ENCODE peak calls at places on chromosomes 3 and 15, in four cellular contexts. One of them, this sample, is unnamed. For H3K36me3, the result is how much of the 10 kb centered on the place peaks cover.

GRCh38 chr3:73600293-73600938 is 24.3 kb downstream of the PDZRN3 start:
- DNase-seq in fibroblast of lung: peak
- DNase-seq in osteoblast: no peak
- DNase-seq in PC-3: no peak
- DNase-seq in this sample: no peak

GRCh38 chr3:9165441-9165840 is 84.0 kb downstream of the SRGAP3 start:
- DNase-seq in fibroblast of lung: no peak
- DNase-seq in osteoblast: no peak
- DNase-seq in PC-3: no peak
- DNase-seq in this sample: no peak

GRCh38 chr3:126284258-126284904 is 72.8 kb downstream of the KLF15 start:
- DNase-seq in fibroblast of lung: peak
- DNase-seq in osteoblast: no peak
- DNase-seq in PC-3: peak
- DNase-seq in this sample: no peak

GRCh38 chr3:127784283-127784682 is 38.0 kb downstream of the MGLL start:
- DNase-seq in fibroblast of lung: no peak
- DNase-seq in osteoblast: no peak
- DNase-seq in PC-3: no peak
- DNase-seq in this sample: no peak

GRCh38 chr3:97958396-97958795 is 13.8 kb downstream of the RIOX2 start:
- DNase-seq in fibroblast of lung: peak
- DNase-seq in osteoblast: peak
- DNase-seq in PC-3: no peak
- DNase-seq in this sample: no peak

GRCh38 chr3:111910806-111911205 is 51.7 kb downstream of the PHLDB2 start:
- DNase-seq in fibroblast of lung: peak
- DNase-seq in osteoblast: peak
- DNase-seq in PC-3: no peak
- DNase-seq in this sample: peak

GRCh38 chr3:64351713-64352595 is 126.7 kb upstream of the PRICKLE2 start:
- DNase-seq in fibroblast of lung: peak
- DNase-seq in osteoblast: peak
- DNase-seq in PC-3: no peak
- DNase-seq in this sample: no peak

GRCh38 chr3:18740631-18741583 is 315.8 kb upstream of the SATB1 start:
- DNase-seq in fibroblast of lung: no peak
- DNase-seq in osteoblast: no peak
- DNase-seq in PC-3: no peak
- DNase-seq in this sample: no peak

GRCh38 chr15:62545392-62546227 is 380.5 kb upstream of the C2CD4B start:
- DNase-seq in fibroblast of lung: peak
- DNase-seq in osteoblast: no peak
- DNase-seq in PC-3: peak
- DNase-seq in this sample: peak

GRCh38 chr3:142459929-142460328 is 12.1 kb upstream of the XRN1 start:
- DNase-seq in fibroblast of lung: no peak
- DNase-seq in osteoblast: no peak
- DNase-seq in PC-3: no peak
- DNase-seq in this sample: no peak

GRCh38 chr3:170776887-170777551 is 93.0 kb downstream of the RPL22L1 start:
- DNase-seq in fibroblast of lung: no peak
- DNase-seq in osteoblast: no peak
- DNase-seq in PC-3: no peak
- DNase-seq in this sample: no peak

GRCh38 chr3:194367992-194368841 is 1.3 kb downstream of the LRRC15 start:
- DNase-seq in fibroblast of lung: peak
- DNase-seq in osteoblast: peak
- DNase-seq in PC-3: no peak
- DNase-seq in this sample: peak

GRCh38 chr15:100330221-100330620 is 11.6 kb downstream of the ADAMTS17 start:
- DNase-seq in fibroblast of lung: no peak
- DNase-seq in osteoblast: no peak
- DNase-seq in PC-3: no peak
- DNase-seq in this sample: no peak

GRCh38 chr3:121736112-121736511 is 13.4 kb downstream of the GOLGB1 start:
- DNase-seq in fibroblast of lung: peak
- DNase-seq in osteoblast: no peak
- DNase-seq in PC-3: no peak
- DNase-seq in this sample: no peak

GRCh38 chr3:88307666-88308065 is 157.9 kb downstream of the C3orf38 start:
- DNase-seq in fibroblast of lung: no peak
- DNase-seq in osteoblast: no peak
- DNase-seq in PC-3: no peak
- DNase-seq in this sample: no peak

GRCh38 chr3:156820687-156821070 is 5.5 kb upstream of the LEKR1 start:
- DNase-seq in fibroblast of lung: peak
- DNase-seq in osteoblast: peak
- DNase-seq in PC-3: no peak
- DNase-seq in this sample: no peak

GRCh38 chr3:42184622-42185010 is 81.4 kb downstream of the CCK start:
- DNase-seq in fibroblast of lung: no peak
- DNase-seq in osteoblast: no peak
- DNase-seq in PC-3: no peak
- DNase-seq in this sample: no peak

GRCh38 chr3:10548997-10549396 is 43.6 kb upstream of the ATP2B2 start:
- DNase-seq in fibroblast of lung: peak
- DNase-seq in osteoblast: no peak
- DNase-seq in PC-3: peak
- DNase-seq in this sample: no peak

GRCh38 chr3:120597445-120598049 is 1.4 kb downstream of the NDUFB4 start:
- DNase-seq in fibroblast of lung: no peak
- DNase-seq in osteoblast: peak
- DNase-seq in PC-3: no peak
- DNase-seq in this sample: no peak

GRCh38 chr3:126539558-126540250 is 15.7 kb downstream of the CHST13 start:
- DNase-seq in fibroblast of lung: no peak
- DNase-seq in osteoblast: no peak
- DNase-seq in PC-3: no peak
- DNase-seq in this sample: no peak

GRCh38 chr3:172634948-172635347 is 75.9 kb downstream of the NCEH1 start:
- DNase-seq in fibroblast of lung: peak
- DNase-seq in osteoblast: no peak
- DNase-seq in PC-3: no peak
- DNase-seq in this sample: no peak

GRCh38 chr3:23728651-23729117 is 77.1 kb upstream of the UBE2E1 start:
- DNase-seq in fibroblast of lung: peak
- DNase-seq in osteoblast: peak
- DNase-seq in PC-3: peak
- DNase-seq in this sample: no peak

GRCh38 chr3:12253521-12253920 is 35.3 kb upstream of the PPARG start:
- DNase-seq in fibroblast of lung: no peak
- DNase-seq in osteoblast: no peak
- DNase-seq in PC-3: no peak
- DNase-seq in this sample: no peak

GRCh38 chr15:97995881-97996603 is 35.5 kb downstream of the ARRDC4 start:
- DNase-seq in fibroblast of lung: peak
- DNase-seq in osteoblast: no peak
- DNase-seq in PC-3: peak
- DNase-seq in this sample: no peak

GRCh38 chr3:134833453-134834163 is 38.5 kb downstream of the EPHB1 start:
- DNase-seq in fibroblast of lung: no peak
- DNase-seq in osteoblast: no peak
- DNase-seq in PC-3: no peak
- DNase-seq in this sample: no peak

GRCh38 chr3:33787328-33788009 is 11.0 kb upstream of the PDCD6IP start:
- DNase-seq in fibroblast of lung: peak
- DNase-seq in osteoblast: no peak
- DNase-seq in PC-3: peak
- DNase-seq in this sample: no peak

GRCh38 chr3:18679226-18679625 is 254.1 kb upstream of the SATB1 start:
- DNase-seq in fibroblast of lung: no peak
- DNase-seq in osteoblast: no peak
- DNase-seq in PC-3: no peak
- DNase-seq in this sample: no peak

GRCh38 chr15:74431645-74432044 is 2.1 kb downstream of the SEMA7A start:
- DNase-seq in fibroblast of lung: no peak
- DNase-seq in osteoblast: peak
- DNase-seq in PC-3: peak
- DNase-seq in this sample: no peak

GRCh38 chr3:138479355-138479964 is 45.0 kb downstream of the ESYT3 start:
- DNase-seq in fibroblast of lung: peak
- DNase-seq in osteoblast: no peak
- DNase-seq in PC-3: peak
- DNase-seq in this sample: no peak
- TF ChIP-seq CTCF in fibroblast of lung: peak
- TF ChIP-seq CTCF in osteoblast: peak
- TF ChIP-seq CTCF in PC-3: peak
- TF ChIP-seq CTCF in this sample: peak

GRCh38 chr15:96340348-96340610 is 9.8 kb downstream of the NR2F2 start:
- DNase-seq in fibroblast of lung: no peak
- DNase-seq in osteoblast: no peak
- DNase-seq in PC-3: peak
- DNase-seq in this sample: no peak
- H3K4me3 ChIP-seq in fibroblast of lung: peak
- H3K4me3 ChIP-seq in osteoblast: peak
- H3K4me3 ChIP-seq in PC-3: peak
- H3K4me3 ChIP-seq in this sample: peak

GRCh38 chr3:48681541-48681880 is 4.2 kb downstream of the NCKIPSD start:
- DNase-seq in fibroblast of lung: no peak
- DNase-seq in osteoblast: peak
- DNase-seq in PC-3: no peak
- DNase-seq in this sample: no peak

GRCh38 chr3:48679416-48680380 is 6.0 kb downstream of the NCKIPSD start:
- DNase-seq in fibroblast of lung: no peak
- DNase-seq in osteoblast: peak
- DNase-seq in PC-3: no peak
- DNase-seq in this sample: no peak

GRCh38 chr3:48682786-48683185 is 2.9 kb downstream of the NCKIPSD start:
- DNase-seq in fibroblast of lung: no peak
- DNase-seq in osteoblast: peak
- DNase-seq in PC-3: no peak
- DNase-seq in this sample: no peak

GRCh38 chr3:48681974-48682610 is 3.6 kb downstream of the NCKIPSD start:
- DNase-seq in fibroblast of lung: no peak
- DNase-seq in osteoblast: peak
- DNase-seq in PC-3: no peak
- DNase-seq in this sample: no peak

GRCh38 chr3:48680811-48681540 is 4.7 kb downstream of the NCKIPSD start:
- DNase-seq in fibroblast of lung: no peak
- DNase-seq in osteoblast: peak
- DNase-seq in PC-3: no peak
- DNase-seq in this sample: no peak
- H3K36me3 ChIP-seq in fibroblast of lung: under half
- H3K36me3 ChIP-seq in osteoblast: under half
- H3K36me3 ChIP-seq in PC-3: under half
- H3K36me3 ChIP-seq in this sample: under half

GRCh38 chr15:31177936-31178335 is 76.4 kb upstream of the TRPM1 start:
- DNase-seq in fibroblast of lung: no peak
- DNase-seq in osteoblast: no peak
- DNase-seq in PC-3: peak
- DNase-seq in this sample: no peak

GRCh38 chr15:31178705-31179104 is 77.2 kb upstream of the TRPM1 start:
- DNase-seq in fibroblast of lung: no peak
- DNase-seq in osteoblast: no peak
- DNase-seq in PC-3: no peak
- DNase-seq in this sample: no peak

GRCh38 chr15:31175484-31175883 is 74.0 kb upstream of the TRPM1 start:
- DNase-seq in fibroblast of lung: no peak
- DNase-seq in osteoblast: no peak
- DNase-seq in PC-3: no peak
- DNase-seq in this sample: no peak

GRCh38 chr15:31173790-31174450 is 72.4 kb upstream of the TRPM1 start:
- DNase-seq in fibroblast of lung: no peak
- DNase-seq in osteoblast: no peak
- DNase-seq in PC-3: no peak
- DNase-seq in this sample: no peak

GRCh38 chr15:31179683-31180082 is 78.2 kb upstream of the TRPM1 start:
- DNase-seq in fibroblast of lung: no peak
- DNase-seq in osteoblast: no peak
- DNase-seq in PC-3: no peak
- DNase-seq in this sample: no peak
- TF ChIP-seq CTCF in fibroblast of lung: no peak
- TF ChIP-seq CTCF in osteoblast: no peak
- TF ChIP-seq CTCF in PC-3: no peak
- TF ChIP-seq CTCF in this sample: no peak

This sample was measured in BJ.